ENCODE peak calls at places on chromosome 21, in nine cellular contexts. K is fibroblast of gingiva, P is GM23248, E is HEK293T, R is mammary epithelial cell, W is T-helper 2 cell, G is B cell, H is Panc1, O is foreskin melanocyte. Z is an unnamed sample.

GRCh38 chr21:20997308-20997632 is 939 bp upstream of the NCAM2 start:
- DNase-seq in K (no peak), P (no peak), E (no peak), R (no peak), W (no peak), G (peak), H (no peak), O (no peak), Z (no peak)

GRCh38 chr21:44434936-44435635 is 20.2 kb upstream of the LRRC3 start:
- DNase-seq in K (no peak), P (no peak), E (no peak), R (no peak), W (no peak), G (no peak), H (no peak), O (no peak), Z (no peak)

GRCh38 chr21:41460578-41461527 is 34.8 kb downstream of the MX1 start:
- DNase-seq in K (peak), P (peak), E (peak), R (peak), W (peak), G (peak), H (peak), O (peak), Z (peak)

GRCh38 chr21:42757826-42758655 is 104.6 kb downstream of the PDE9A start:
- DNase-seq in K (no peak), P (no peak), E (no peak), R (no peak), W (no peak), G (peak), H (no peak), O (no peak), Z (no peak)

GRCh38 chr21:38806153-38806941 is 618 bp downstream of the ETS2 start:
- DNase-seq in K (no peak), P (peak), E (no peak), R (no peak), W (no peak), G (peak), H (no peak), O (no peak), Z (no peak)

GRCh38 chr21:34274001-34274400 is 89.8 kb upstream of the KCNE2 start:
- DNase-seq in K (no peak), P (peak), E (no peak), R (peak), W (no peak), G (no peak), H (no peak), O (peak), Z (no peak)

GRCh38 chr21:45590246-45590725 is 48.0 kb upstream of the SLC19A1 start:
- DNase-seq in K (peak), P (peak), E (peak), R (peak), W (peak), G (peak), H (no peak), O (peak), Z (no peak)

GRCh38 chr21:36709030-36709867 is 10.3 kb downstream of the SIM2 start:
- DNase-seq in K (no peak), P (no peak), E (no peak), R (no peak), W (no peak), G (no peak), H (no peak), O (no peak), Z (no peak)

GRCh38 chr21:30233228-30233627 is 17.3 kb upstream of the CLDN8 start:
- DNase-seq in K (peak), P (no peak), E (no peak), R (no peak), W (no peak), G (no peak), H (no peak), O (no peak), Z (no peak)

GRCh38 chr21:20315044-20315443 is 683.2 kb upstream of the NCAM2 start:
- DNase-seq in K (no peak), P (no peak), E (no peak), R (no peak), W (no peak), G (no peak), H (no peak), O (no peak), Z (no peak)